ENCODE peak calls at places on chromosomes 1 and 21, in five cellular contexts. U is HCT116, F is tibial artery, K is H9, R is fibroblast of lung. X is an unnamed sample. For H3K4me1, the result is how much of the 10 kb centered on the place peaks cover.

GRCh38 chr1:159943908-159944622 is 1.3 kb downstream of the IGSF9 start:
- DNase-seq in F (no peak), U (no peak), K (no peak), R (no peak), X (no peak)

GRCh38 chr1:221522440-221523050 is 219.3 kb downstream of the DUSP10 start:
- DNase-seq in R (peak), F (no peak), K (no peak), U (no peak), X (no peak)

GRCh38 chr1:201795066-201795465 is 33.9 kb upstream of the IPO9 start:
- DNase-seq in F (no peak), K (no peak), U (peak), R (no peak), X (no peak)

GRCh38 chr1:178797590-178797989 is 72.5 kb downstream of the RALGPS2 start:
- DNase-seq in U (no peak), K (no peak), R (no peak), F (no peak), X (no peak)

GRCh38 chr1:226428348-226429050 is 20.6 kb upstream of the PARP1 start:
- DNase-seq in F (no peak), R (no peak), K (no peak), U (no peak), X (no peak)

GRCh38 chr1:211326528-211327340 is at the start of gene TRAF5:
- DNase-seq in F (peak), R (peak), K (peak), U (no peak), X (no peak)

GRCh38 chr1:119808972-119809550 is 2.2 kb downstream of the REG4 start:
- DNase-seq in F (peak), K (peak), R (peak), U (peak), X (no peak)

GRCh38 chr1:59605761-59606160 is 209.0 kb upstream of the HOOK1 start:
- DNase-seq in R (peak), U (no peak), F (no peak), K (no peak), X (no peak)

GRCh38 chr1:64031191-64031590 is 172.2 kb upstream of the UBE2U start:
- DNase-seq in F (no peak), K (no peak), R (peak), U (no peak), X (no peak)

GRCh38 chr1:92951141-92951582 is 10.1 kb downstream of the DIPK1A start:
- DNase-seq in U (peak), F (no peak), K (no peak), R (peak), X (no peak)

GRCh38 chr1:50972766-50973165 is 2.7 kb downstream of the CDKN2C start:
- DNase-seq in U (no peak), R (no peak), K (no peak), F (no peak), X (no peak)

GRCh38 chr21:16330340-16331319 is 600.8 kb downstream of the USP25 start:
- DNase-seq in U (peak), R (peak), F (peak), K (no peak), X (no peak)

GRCh38 chr1:232388363-232388762 is 241.6 kb downstream of the SIPA1L2 start:
- DNase-seq in U (no peak), K (no peak), F (no peak), R (no peak), X (no peak)

GRCh38 chr1:229022595-229023350 is 248.1 kb upstream of the RAB4A start:
- DNase-seq in K (no peak), U (no peak), F (no peak), R (no peak), X (no peak)

GRCh38 chr1:77282187-77282865 is 507 bp downstream of the AK5 start:
- DNase-seq in K (peak), R (peak), F (no peak), U (no peak), X (no peak)

GRCh38 chr1:6445062-6445763 is 20.6 kb downstream of the ESPN start:
- DNase-seq in K (peak), R (peak), U (no peak), F (no peak), X (no peak)

GRCh38 chr1:200082329-200082728 is 54.8 kb downstream of the NR5A2 start:
- DNase-seq in R (no peak), F (no peak), K (no peak), U (no peak), X (no peak)

GRCh38 chr1:163874070-163874469 is 552.3 kb downstream of the NUF2 start:
- DNase-seq in U (no peak), K (no peak), R (no peak), F (no peak), X (no peak)

GRCh38 chr1:175198332-175198731 is 5.8 kb upstream of the KIAA0040 start:
- DNase-seq in R (peak), U (no peak), K (no peak), F (no peak), X (no peak)

GRCh38 chr1:55131801-55132200 is 83.4 kb downstream of the USP24 start:
- DNase-seq in F (no peak), U (no peak), K (no peak), R (peak), X (no peak)

GRCh38 chr1:89989791-89990190 is 5.1 kb upstream of the ZNF326 start:
- DNase-seq in U (no peak), R (no peak), F (no peak), K (no peak), X (no peak)

GRCh38 chr1:152658649-152659048 is 4.5 kb upstream of the LCE2D start:
- DNase-seq in U (no peak), R (no peak), K (no peak), F (no peak), X (no peak)

GRCh38 chr1:18452550-18452949 is 28.2 kb upstream of the KLHDC7A start:
- DNase-seq in U (peak), K (peak), F (no peak), R (no peak), X (no peak)

GRCh38 chr1:94801919-94802546 is 18.1 kb upstream of the SLC44A3 start:
- DNase-seq in F (peak), U (peak), R (peak), K (peak), X (no peak)

GRCh38 chr1:1842360-1843146 is 48.3 kb downstream of the GNB1 start:
- DNase-seq in R (no peak), U (no peak), K (no peak), F (no peak), X (no peak)

GRCh38 chr1:1847061-1847460 is 43.8 kb downstream of the GNB1 start:
- DNase-seq in F (no peak), U (no peak), K (no peak), R (no peak), X (no peak)

GRCh38 chr1:1841575-1841991 is 49.3 kb downstream of the GNB1 start:
- DNase-seq in F (no peak), R (no peak), U (no peak), K (no peak), X (no peak)

GRCh38 chr1:1847501-1848289 is 43.2 kb downstream of the GNB1 start:
- DNase-seq in F (no peak), K (no peak), R (no peak), U (no peak), X (no peak)

DNA sequence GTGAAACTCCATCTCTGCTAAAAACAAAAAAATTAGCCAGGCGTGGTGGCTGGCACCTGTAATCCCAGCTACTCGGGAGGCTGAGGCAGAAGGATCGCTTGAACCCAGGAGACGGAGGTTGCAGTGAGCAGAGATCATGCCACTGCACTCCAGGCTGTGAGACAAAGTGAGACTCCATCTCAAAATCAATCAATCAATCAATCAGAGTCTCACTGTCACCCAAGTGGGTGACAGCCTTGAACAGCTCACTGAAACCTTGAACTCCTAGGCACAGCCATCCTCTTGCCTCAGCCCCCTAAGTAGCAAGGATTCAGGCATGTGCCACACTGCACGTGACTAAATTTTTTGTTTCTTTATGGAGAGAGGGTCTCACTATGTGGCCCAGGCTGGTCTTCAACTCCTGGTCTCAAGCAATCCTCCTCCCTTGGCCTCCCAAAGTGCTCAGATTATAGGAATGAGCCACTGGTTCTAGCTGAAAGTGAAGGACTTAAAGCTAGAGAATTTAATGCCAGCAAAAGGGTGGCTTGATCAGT is 44.4 kb downstream of the GNB1 start:
- DNase-seq in U (no peak), K (no peak), F (no peak), R (no peak), X (no peak)
- H3K4me1 ChIP-seq in U (under half), K (under half), F (under half), R (under half), X (under half)

GRCh38 chr1:219805191-219805590 is 123.2 kb downstream of the SLC30A10 start:
- DNase-seq in U (no peak), K (no peak), F (no peak), R (no peak), X (no peak)
- TF ChIP-seq CTCF in U (peak), K (no peak), F (no peak), R (no peak), X (no peak)

GRCh38 chr1:39412079-39412478 is 79.4 kb upstream of the BMP8A start:
- DNase-seq in U (no peak), K (no peak), R (no peak), F (no peak), X (no peak)

GRCh38 chr1:39413902-39414528 is 77.4 kb upstream of the BMP8A start:
- DNase-seq in F (no peak), K (no peak), R (peak), U (no peak), X (no peak)

GRCh38 chr1:39411526-39411925 is 79.9 kb upstream of the BMP8A start:
- DNase-seq in K (no peak), F (no peak), R (peak), U (no peak), X (no peak)

GRCh38 chr1:39410915-39411436 is 80.5 kb upstream of the BMP8A start:
- DNase-seq in U (no peak), R (peak), F (peak), K (peak), X (no peak)

DNA sequence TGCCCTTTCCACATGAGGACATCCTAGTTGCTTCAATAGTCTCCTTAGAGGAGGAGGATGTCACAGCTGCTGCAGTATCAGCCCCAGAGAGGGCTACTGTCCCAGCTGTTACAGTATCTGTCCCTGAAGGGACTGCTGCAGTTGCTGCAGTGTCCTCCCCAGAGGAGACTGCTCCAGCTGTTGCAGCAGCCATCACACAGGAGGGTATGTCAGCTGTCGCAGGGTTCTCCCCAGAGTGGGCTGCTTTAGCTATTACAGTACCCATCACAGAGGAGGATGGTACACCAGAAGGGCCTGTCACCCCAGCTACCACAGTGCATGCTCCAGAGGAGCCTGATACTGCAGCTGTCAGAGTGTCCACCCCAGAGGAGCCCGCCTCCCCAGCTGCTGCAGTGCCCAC is 78.5 kb upstream of the BMP8A start:
- DNase-seq in F (no peak), U (no peak), K (no peak), R (no peak), X (no peak)
- H3K4me1 ChIP-seq in F (half or more), U (under half), K (under half), R (under half), X (half or more)

DNA sequence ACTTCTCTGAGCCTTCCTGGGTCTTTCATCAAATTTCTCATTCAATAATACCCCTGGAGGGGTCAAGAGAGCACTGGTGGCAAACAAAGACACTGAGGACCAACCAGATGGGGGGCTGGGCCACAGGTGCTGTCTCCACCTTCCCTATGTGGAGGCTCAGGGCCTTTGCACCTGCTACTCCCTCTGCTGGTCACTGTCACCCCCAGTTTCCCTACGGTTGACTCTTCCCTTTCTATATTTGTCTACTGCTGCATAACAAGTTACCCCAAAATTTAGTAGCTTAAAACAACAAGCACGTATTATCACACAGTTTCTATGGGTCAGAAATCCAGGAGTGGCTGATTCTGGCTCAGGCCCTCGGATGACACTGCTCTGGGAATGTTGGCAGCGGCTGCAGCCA is 138.8 kb upstream of the RUNX3 start:
- DNase-seq in K (no peak), R (no peak), F (no peak), U (no peak), X (no peak)
- TF ChIP-seq CTCF in K (peak), R (no peak), F (no peak), U (peak), X (no peak)

GRCh38 chr1:111639602-111640198 is 20.1 kb downstream of the RAP1A start:
- DNase-seq in F (no peak), K (no peak), U (no peak), R (no peak), X (no peak)
- H3K4me1 ChIP-seq in F (under half), K (under half), U (under half), R (under half), X (under half)

X was measured in thoracic aorta.